ENCODE peak calls at places on chromosomes 7 and 10, in nine cellular contexts. Q is fibroblast of villous mesenchyme, A is AG04450, W is astrocyte of the spinal cord, L is right lobe of liver, J is cardiac muscle cell, K is hepatocyte, C is BE2C, B is body of pancreas. F is an unnamed sample.

GRCh38 chr7:95491634-95492314 is 6.0 kb downstream of the ASB4 start:
- DNase-seq in K (peak), L (no peak), Q (no peak), W (no peak), A (no peak), B (no peak), J (no peak), C (no peak), F (no peak)

GRCh38 chr7:67438174-67438837 is 441.7 kb downstream of the TYW1 start:
- DNase-seq in C (peak), A (no peak), J (no peak), K (no peak), L (no peak), Q (no peak), W (no peak), B (no peak), F (no peak)

GRCh38 chr10:5033061-5033770 is 29.6 kb upstream of the AKR1C2 start:
- DNase-seq in K (no peak), C (no peak), W (peak), A (peak), B (no peak), J (no peak), L (no peak), Q (peak), F (no peak)

GRCh38 chr7:103343758-103344452 is 662 bp downstream of the DNAJC2 start:
- DNase-seq in B (peak), Q (peak), L (peak), W (peak), C (peak), J (peak), A (no peak), K (peak), F (peak)

GRCh38 chr7:127250312-127251047 is 2.3 kb downstream of the GRM8 start:
- DNase-seq in K (no peak), L (no peak), A (no peak), C (no peak), Q (no peak), W (no peak), B (no peak), J (no peak), F (no peak)

GRCh38 chr7:12436896-12437535 is 33.4 kb upstream of the VWDE start:
- DNase-seq in W (peak), C (peak), B (no peak), L (no peak), K (peak), J (peak), A (no peak), Q (no peak), F (peak)

GRCh38 chr7:77409005-77409738 is 7.0 kb downstream of the GSAP start:
- DNase-seq in B (no peak), L (no peak), Q (no peak), W (peak), C (no peak), J (no peak), K (no peak), A (no peak), F (no peak)

GRCh38 chr7:150410680-150411346 is 31.7 kb downstream of the ZNF775 start:
- DNase-seq in L (no peak), B (no peak), K (no peak), W (peak), C (no peak), J (no peak), Q (no peak), A (no peak), F (no peak)

GRCh38 chr7:92763636-92764423 is 72.5 kb downstream of the CDK6 start:
- DNase-seq in Q (peak), K (peak), A (no peak), L (no peak), B (no peak), C (peak), J (no peak), W (peak), F (peak)

GRCh38 chr7:128885370-128886187 is 22.9 kb downstream of the ATP6V1F start:
- DNase-seq in A (no peak), Q (no peak), J (no peak), C (no peak), K (no peak), B (no peak), W (no peak), L (peak), F (no peak)

GRCh38 chr7:37594602-37595001 is 89.0 kb upstream of the GPR141 start:
- DNase-seq in J (no peak), L (no peak), W (no peak), A (no peak), Q (no peak), K (no peak), B (no peak), C (no peak), F (no peak)

GRCh38 chr10:108307925-108308312 is 1143.4 kb upstream of the SORCS1 start:
- DNase-seq in B (peak), A (no peak), K (no peak), Q (no peak), L (no peak), W (no peak), C (no peak), J (no peak), F (no peak)

GRCh38 chr7:70573202-70573810 is 558.6 kb upstream of the GALNT17 start:
- DNase-seq in L (no peak), J (no peak), K (no peak), Q (no peak), W (no peak), C (no peak), A (no peak), B (no peak), F (no peak)

GRCh38 chr10:5975641-5976473 is 1.5 kb downstream of the IL15RA start:
- DNase-seq in J (no peak), A (no peak), Q (peak), W (no peak), B (no peak), L (no peak), K (no peak), C (no peak), F (peak)

GRCh38 chr7:23114854-23115253 is 9.3 kb downstream of the KLHL7 start:
- DNase-seq in C (no peak), J (no peak), B (no peak), K (no peak), A (no peak), Q (no peak), L (no peak), W (no peak), F (no peak)

GRCh38 chr7:70925411-70926115 is 206.4 kb upstream of the GALNT17 start:
- DNase-seq in C (no peak), Q (no peak), J (peak), L (no peak), K (no peak), W (no peak), B (no peak), A (no peak), F (no peak)

GRCh38 chr10:63562857-63563256 is 41.7 kb downstream of the REEP3 start:
- DNase-seq in K (no peak), B (no peak), C (no peak), Q (no peak), W (no peak), J (no peak), L (no peak), A (no peak), F (no peak)

GRCh38 chr7:151717918-151718317 is 159.0 kb downstream of the PRKAG2 start:
- DNase-seq in Q (no peak), A (no peak), B (no peak), J (no peak), W (no peak), L (no peak), C (no peak), K (no peak), F (no peak)

GRCh38 chr7:138167222-138167621 is 91.0 kb downstream of the AKR1D1 start:
- DNase-seq in W (no peak), Q (no peak), B (no peak), C (no peak), K (no peak), A (no peak), J (no peak), L (no peak), F (no peak)

GRCh38 chr10:50152792-50153272 is 85.1 kb downstream of the WASHC2A start:
- DNase-seq in A (no peak), L (peak), J (no peak), Q (no peak), C (peak), W (no peak), K (peak), B (peak), F (no peak)

GRCh38 chr7:94698275-94698674 is 42.3 kb upstream of the SGCE start:
- DNase-seq in B (no peak), L (no peak), W (peak), K (peak), Q (peak), J (no peak), A (peak), C (no peak), F (no peak)

GRCh38 chr10:86344714-86345161 is 21.9 kb downstream of the GRID1 start:
- DNase-seq in J (no peak), C (peak), Q (no peak), L (peak), A (no peak), W (no peak), B (no peak), K (no peak), F (peak)

GRCh38 chr10:77264107-77264506 is 373.5 kb downstream of the KCNMA1 start:
- DNase-seq in B (no peak), C (no peak), K (no peak), J (no peak), L (no peak), W (no peak), Q (no peak), A (no peak), F (peak)

GRCh38 chr10:86260564-86260963 is 106.0 kb downstream of the GRID1 start:
- DNase-seq in B (no peak), J (no peak), W (no peak), Q (no peak), L (no peak), C (peak), K (no peak), A (no peak), F (no peak)

GRCh38 chr7:124390301-124390700 is 357.4 kb upstream of the TMEM229A start:
- DNase-seq in K (no peak), L (no peak), A (no peak), W (no peak), Q (no peak), J (no peak), B (no peak), C (no peak), F (no peak)

GRCh38 chr7:64494912-64495461 is 67.9 kb downstream of the ZNF680 start:
- DNase-seq in Q (no peak), J (no peak), B (no peak), A (no peak), C (peak), L (no peak), W (no peak), K (no peak), F (no peak)

GRCh38 chr7:28419717-28420116 is 7.4 kb downstream of the CREB5 start:
- DNase-seq in B (no peak), C (no peak), K (no peak), Q (peak), J (no peak), A (peak), W (peak), L (no peak), F (no peak)

GRCh38 chr10:80204801-80205477 is 398 bp downstream of the ANXA11 start:
- DNase-seq in A (no peak), W (peak), C (peak), K (peak), Q (peak), L (no peak), J (peak), B (peak), F (peak)

GRCh38 chr7:145957160-145957890 is 159.3 kb upstream of the CNTNAP2 start:
- DNase-seq in J (no peak), L (no peak), C (no peak), A (no peak), Q (no peak), K (no peak), B (no peak), W (peak), F (no peak)

GRCh38 chr10:9792181-9792580 is 1225.5 kb upstream of the CELF2 start:
- DNase-seq in L (no peak), Q (no peak), B (no peak), C (no peak), K (no peak), J (no peak), A (no peak), W (peak), F (no peak)

GRCh38 chr10:122494173-122494820 is 32.9 kb downstream of the HTRA1 start:
- DNase-seq in L (no peak), A (no peak), B (no peak), K (no peak), Q (no peak), J (no peak), W (no peak), C (no peak), F (no peak)

GRCh38 chr10:84291389-84291788 is 37.0 kb upstream of the CCSER2 start:
- DNase-seq in L (no peak), J (peak), A (no peak), C (no peak), K (peak), W (peak), Q (peak), B (no peak), F (peak)

GRCh38 chr7:80791509-80791929 is 127.3 kb downstream of the SEMA3C start:
- DNase-seq in A (no peak), J (no peak), C (peak), W (no peak), B (no peak), K (no peak), L (no peak), Q (no peak), F (no peak)

GRCh38 chr10:106424076-106424475 is 740.4 kb downstream of the SORCS1 start:
- DNase-seq in B (no peak), Q (peak), L (no peak), J (no peak), K (no peak), A (peak), W (peak), C (no peak), F (no peak)

GRCh38 chr10:106424981-106425380 is 739.5 kb downstream of the SORCS1 start:
- DNase-seq in K (no peak), J (no peak), B (no peak), Q (no peak), A (no peak), W (peak), C (no peak), L (no peak), F (no peak)
- TF ChIP-seq CTCF in K (no peak), J (no peak), B (no peak), Q (no peak), A (no peak), W (no peak), C (no peak), L (no peak), F (no peak)

GRCh38 chr7:98329974-98330373 is 48.5 kb downstream of the BRI3 start:
- DNase-seq in K (peak), Q (peak), J (no peak), L (no peak), C (no peak), B (no peak), W (peak), A (no peak), F (no peak)
- H3K4me3 ChIP-seq in K (no peak), Q (no peak), J (no peak), L (no peak), C (no peak), B (no peak), W (no peak), A (no peak), F (no peak)

GRCh38 chr10:133201151-133201947 is 28.7 kb upstream of the UTF1 start:
- DNase-seq in B (no peak), W (no peak), C (no peak), Q (no peak), A (no peak), L (no peak), K (no peak), J (no peak), F (no peak)

GRCh38 chr10:133202778-133203651 is 27.0 kb upstream of the UTF1 start:
- DNase-seq in B (no peak), A (no peak), W (no peak), J (no peak), C (no peak), K (no peak), L (no peak), Q (no peak), F (no peak)

GRCh38 chr10:133200621-133201031 is 29.4 kb upstream of the UTF1 start:
- DNase-seq in J (no peak), K (no peak), W (no peak), Q (no peak), B (no peak), L (no peak), C (no peak), A (no peak), F (no peak)

GRCh38 chr10:133203652-133204195 is 26.3 kb upstream of the UTF1 start:
- DNase-seq in W (no peak), K (no peak), C (no peak), L (no peak), Q (no peak), J (no peak), B (no peak), A (no peak), F (no peak)

GRCh38 chr10:133201948-133202725 is 27.9 kb upstream of the UTF1 start:
- DNase-seq in Q (no peak), J (no peak), B (no peak), A (no peak), K (no peak), C (no peak), L (no peak), W (no peak), F (no peak)
- TF ChIP-seq CTCF in Q (no peak), J (no peak), B (no peak), A (no peak), K (no peak), C (no peak), L (no peak), W (no peak), F (no peak)

GRCh38 chr7:101728128-101728527 is 89.3 kb upstream of the CUX1 start:
- DNase-seq in W (no peak), J (no peak), Q (peak), A (no peak), C (no peak), B (no peak), L (no peak), K (no peak), F (no peak)

GRCh38 chr7:101731502-101732084 is 85.8 kb upstream of the CUX1 start:
- DNase-seq in B (no peak), C (no peak), L (no peak), Q (no peak), A (no peak), J (no peak), K (no peak), W (no peak), F (no peak)

GRCh38 chr7:101736077-101736476 is 81.3 kb upstream of the CUX1 start:
- DNase-seq in K (no peak), C (no peak), Q (no peak), A (no peak), J (no peak), W (no peak), L (no peak), B (no peak), F (peak)

GRCh38 chr7:101728888-101729883 is 88.2 kb upstream of the CUX1 start:
- DNase-seq in J (no peak), L (no peak), Q (peak), B (no peak), A (peak), K (peak), W (peak), C (no peak), F (peak)

DNA sequence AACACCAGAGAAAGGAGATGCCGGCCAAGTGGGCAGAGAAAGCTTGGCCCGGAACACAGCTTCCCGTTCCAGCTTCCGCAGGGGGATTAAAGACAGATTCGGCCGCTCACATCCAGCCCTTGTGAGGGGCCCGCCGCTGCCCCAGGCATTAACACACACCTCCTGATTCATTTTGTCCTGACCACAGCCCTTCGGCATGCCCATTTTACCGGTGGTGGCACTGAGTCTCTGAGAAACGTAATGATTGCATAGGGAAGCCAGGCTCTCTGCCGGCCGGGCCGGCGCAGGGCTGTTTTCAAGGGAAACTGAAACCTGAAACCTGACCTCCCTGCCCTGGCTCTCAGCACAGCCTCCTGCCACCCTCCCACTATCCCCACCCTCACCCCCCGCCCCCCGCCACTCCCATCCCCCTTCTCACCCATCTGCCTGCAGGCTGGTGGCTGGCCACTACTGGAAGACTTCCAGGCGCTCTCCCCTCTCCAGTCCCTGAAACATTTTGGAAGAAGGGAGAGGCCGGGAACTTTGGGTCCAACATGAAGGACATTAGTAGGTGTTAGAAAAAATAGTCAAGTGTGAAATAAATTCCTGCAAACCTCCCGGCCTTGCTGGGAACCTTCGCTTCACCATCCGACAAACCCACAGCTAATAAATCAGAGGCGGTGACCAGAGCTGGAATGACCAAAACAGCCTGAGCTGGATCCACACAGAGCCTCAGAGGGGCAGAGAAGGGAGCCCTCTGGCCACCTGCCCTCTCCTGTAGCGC is 83.5 kb upstream of the CUX1 start:
- DNase-seq in J (peak), A (no peak), Q (peak), L (peak), B (peak), C (peak), W (peak), K (peak), F (peak)
- H3K4me3 ChIP-seq in J (no peak), A (peak), Q (peak), L (peak), B (no peak), C (no peak), W (peak), K (no peak), F (no peak)

GRCh38 chr7:47670738-47671137 is 88.8 kb upstream of the TNS3 start:
- DNase-seq in W (no peak), Q (no peak), K (no peak), A (no peak), B (no peak), C (no peak), J (no peak), L (no peak), F (no peak)

GRCh38 chr7:47666164-47666862 is 84.4 kb upstream of the TNS3 start:
- DNase-seq in B (no peak), A (peak), C (no peak), W (peak), J (no peak), K (no peak), L (no peak), Q (no peak), F (no peak)

GRCh38 chr7:47671358-47671757 is 89.4 kb upstream of the TNS3 start:
- DNase-seq in C (no peak), A (no peak), B (no peak), K (no peak), J (no peak), W (no peak), Q (no peak), L (no peak), F (no peak)

GRCh38 chr7:47672267-47672920 is 90.5 kb upstream of the TNS3 start:
- DNase-seq in Q (no peak), B (no peak), A (no peak), C (no peak), J (no peak), K (no peak), W (no peak), L (no peak), F (no peak)

DNA sequence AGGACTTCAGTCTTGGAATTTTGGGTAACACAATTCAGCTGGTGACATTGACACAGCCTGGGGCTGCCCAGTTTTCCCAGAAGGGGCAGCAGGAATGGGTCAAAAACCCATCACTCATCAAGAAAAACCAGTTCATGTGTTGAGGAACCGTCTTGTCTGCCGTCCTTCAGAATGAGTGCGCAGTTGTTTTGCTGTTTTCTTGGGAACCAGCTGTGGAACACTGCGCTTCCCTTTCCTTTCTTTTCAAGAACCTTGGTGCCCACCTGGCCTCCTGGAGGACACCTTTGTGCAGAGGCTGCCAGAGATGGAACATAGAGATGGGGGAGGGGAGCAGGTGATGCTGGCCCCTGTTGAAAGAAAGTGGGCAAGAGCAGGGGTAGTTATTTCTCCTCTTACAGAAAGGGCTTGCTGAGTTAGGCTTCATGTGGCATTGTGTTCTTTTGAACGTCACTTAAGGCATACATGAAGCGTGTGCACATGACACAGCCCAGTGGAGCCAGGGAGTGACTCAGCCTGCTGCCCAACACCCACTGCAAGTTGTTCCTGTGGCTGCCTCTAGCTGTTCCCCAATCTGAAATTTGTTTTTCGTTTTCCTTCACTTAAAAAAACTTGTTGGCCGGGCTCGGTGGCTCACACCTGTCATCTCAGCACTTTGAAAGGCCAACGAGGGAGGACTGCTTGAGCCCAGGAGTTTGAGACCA is 87.4 kb upstream of the TNS3 start:
- DNase-seq in K (peak), A (peak), C (no peak), B (peak), Q (peak), J (no peak), W (peak), L (peak), F (peak)
- TF ChIP-seq CTCF in K (no peak), A (peak), C (no peak), B (no peak), Q (no peak), J (no peak), W (peak), L (no peak), F (no peak)